ENCODE peak calls at places on chromosome 21, in ten cellular contexts. P is EH, R is kidney glomerular epithelial cell, S is NCI-H1105 treated with DMSO at 0.1 percent for 48 hours, Z is Daoy, A is GM23338, X is amygdala, E is GM13977, M is islet precursor cell, V is progenitor cell of endocrine pancreas. C is an unnamed sample.

GRCh38 chr21:33238565-33239255 is 9.0 kb downstream of the IFNAR2 start:
- DNase-seq in P (peak), Z (no peak), V (no peak), E (peak), S (no peak), M (no peak), A (no peak), R (no peak), X (no peak), C (no peak)

GRCh38 chr21:46194374-46195334 is 10.4 kb upstream of the SPATC1L start:
- DNase-seq in E (no peak), V (no peak), S (no peak), A (no peak), M (peak), P (no peak), X (no peak), R (no peak), Z (no peak), C (no peak)

GRCh38 chr21:40631201-40631600 is 215.8 kb downstream of the DSCAM start:
- DNase-seq in M (no peak), A (no peak), R (no peak), E (no peak), X (no peak), V (no peak), Z (peak), P (peak), S (no peak), C (no peak)

GRCh38 chr21:25970254-25970930 is 200.2 kb downstream of the APP start:
- DNase-seq in P (no peak), X (peak), M (no peak), A (no peak), V (no peak), Z (no peak), E (no peak), S (no peak), R (no peak), C (no peak)

GRCh38 chr21:30408782-30409494 is 13.1 kb downstream of the KRTAP13-1 start:
- DNase-seq in X (no peak), S (peak), M (peak), A (peak), V (peak), Z (peak), R (peak), E (no peak), P (no peak), C (peak)

GRCh38 chr21:34336245-34336644 is 27.6 kb upstream of the KCNE2 start:
- DNase-seq in E (no peak), R (no peak), Z (peak), M (no peak), S (no peak), X (no peak), A (no peak), V (no peak), P (peak), C (no peak)

GRCh38 chr21:41615613-41616012 is 107.7 kb upstream of the TMPRSS2 start:
- DNase-seq in A (no peak), M (no peak), Z (peak), V (no peak), P (peak), S (no peak), E (no peak), R (no peak), X (no peak), C (no peak)

GRCh38 chr21:37531402-37532042 is 164.9 kb downstream of the DYRK1A start:
- DNase-seq in Z (peak), X (peak), V (no peak), S (no peak), R (no peak), E (no peak), A (no peak), P (peak), M (peak), C (no peak)

GRCh38 chr21:15301014-15301413 is 236.2 kb upstream of the NRIP1 start:
- DNase-seq in A (peak), X (no peak), E (no peak), P (peak), R (no peak), V (no peak), Z (no peak), M (no peak), S (no peak), C (peak)

GRCh38 chr21:45251635-45252447 is 35.9 kb downstream of the POFUT2 start:
- DNase-seq in M (peak), S (no peak), X (no peak), R (no peak), Z (no peak), E (no peak), A (no peak), V (peak), P (no peak), C (no peak)

GRCh38 chr21:32338209-32338921 is 39.7 kb downstream of the MRAP start:
- DNase-seq in X (no peak), E (no peak), M (peak), P (no peak), R (no peak), S (no peak), V (no peak), A (no peak), Z (no peak), C (no peak)

GRCh38 chr21:43701936-43702784 is 16.8 kb upstream of the PDXK start:
- DNase-seq in S (no peak), P (no peak), X (no peak), M (peak), E (no peak), V (no peak), R (no peak), Z (no peak), A (no peak), C (no peak)

C was measured in neuronal stem cell.